ENCODE peak calls at places on chromosomes 5 and 9, in six cellular contexts. One of them, this sample, is unnamed.

GRCh38 chr5:7529880-7530279 is 133.9 kb downstream of the ADCY2 start:
- ATAC-seq in Panc1: no peak
- ATAC-seq in HepG2: no peak
- ATAC-seq in upper lobe of left lung: no peak
- ATAC-seq in GM12878: no peak
- ATAC-seq in HCT116: no peak
- ATAC-seq in this sample: no peak

GRCh38 chr5:125235995-125236394 is 489.6 kb upstream of the ZNF608 start:
- ATAC-seq in Panc1: no peak
- ATAC-seq in HepG2: no peak
- ATAC-seq in upper lobe of left lung: no peak
- ATAC-seq in GM12878: no peak
- ATAC-seq in HCT116: no peak
- ATAC-seq in this sample: no peak

GRCh38 chr9:126631254-126631653 is 17.5 kb downstream of the LMX1B start:
- ATAC-seq in Panc1: no peak
- ATAC-seq in HepG2: peak
- ATAC-seq in upper lobe of left lung: no peak
- ATAC-seq in GM12878: no peak
- ATAC-seq in HCT116: peak
- ATAC-seq in this sample: no peak

GRCh38 chr9:26669641-26670040 is 223.0 kb downstream of the CAAP1 start:
- ATAC-seq in Panc1: no peak
- ATAC-seq in HepG2: no peak
- ATAC-seq in upper lobe of left lung: no peak
- ATAC-seq in GM12878: peak
- ATAC-seq in HCT116: no peak
- ATAC-seq in this sample: no peak

GRCh38 chr9:6714176-6714575 is 43.6 kb upstream of the KDM4C start:
- ATAC-seq in Panc1: no peak
- ATAC-seq in HepG2: no peak
- ATAC-seq in upper lobe of left lung: peak
- ATAC-seq in GM12878: no peak
- ATAC-seq in HCT116: no peak
- ATAC-seq in this sample: no peak

GRCh38 chr9:119968837-119969707 is 599.8 kb upstream of the BRINP1 start:
- ATAC-seq in Panc1: peak
- ATAC-seq in HepG2: peak
- ATAC-seq in upper lobe of left lung: peak
- ATAC-seq in GM12878: peak
- ATAC-seq in HCT116: peak
- ATAC-seq in this sample: peak

GRCh38 chr5:117425163-117425562 is 850.5 kb upstream of the SEMA6A start:
- ATAC-seq in Panc1: no peak
- ATAC-seq in HepG2: no peak
- ATAC-seq in upper lobe of left lung: no peak
- ATAC-seq in GM12878: no peak
- ATAC-seq in HCT116: no peak
- ATAC-seq in this sample: no peak

GRCh38 chr5:35476046-35476445 is 141.6 kb upstream of the SPEF2 start:
- ATAC-seq in Panc1: no peak
- ATAC-seq in HepG2: no peak
- ATAC-seq in upper lobe of left lung: peak
- ATAC-seq in GM12878: no peak
- ATAC-seq in HCT116: no peak
- ATAC-seq in this sample: no peak

GRCh38 chr5:159956074-159956473 is 39.8 kb downstream of the ADRA1B start:
- ATAC-seq in Panc1: no peak
- ATAC-seq in HepG2: no peak
- ATAC-seq in upper lobe of left lung: no peak
- ATAC-seq in GM12878: no peak
- ATAC-seq in HCT116: no peak
- ATAC-seq in this sample: peak

GRCh38 chr9:124285903-124286291 is 28.1 kb downstream of the NEK6 start:
- ATAC-seq in Panc1: peak
- ATAC-seq in HepG2: no peak
- ATAC-seq in upper lobe of left lung: peak
- ATAC-seq in GM12878: peak
- ATAC-seq in HCT116: peak
- ATAC-seq in this sample: peak

GRCh38 chr9:37999501-38000189 is 69.4 kb downstream of the SHB start:
- ATAC-seq in Panc1: no peak
- ATAC-seq in HepG2: no peak
- ATAC-seq in upper lobe of left lung: no peak
- ATAC-seq in GM12878: peak
- ATAC-seq in HCT116: peak
- ATAC-seq in this sample: no peak

GRCh38 chr5:55694152-55694830 is 17.8 kb downstream of the SLC38A9 start:
- ATAC-seq in Panc1: peak
- ATAC-seq in HepG2: peak
- ATAC-seq in upper lobe of left lung: peak
- ATAC-seq in GM12878: peak
- ATAC-seq in HCT116: peak
- ATAC-seq in this sample: no peak

GRCh38 chr5:63261695-63262094 is 683.1 kb downstream of the LRRC70 start:
- ATAC-seq in Panc1: no peak
- ATAC-seq in HepG2: no peak
- ATAC-seq in upper lobe of left lung: no peak
- ATAC-seq in GM12878: no peak
- ATAC-seq in HCT116: no peak
- ATAC-seq in this sample: no peak

GRCh38 chr9:31612336-31613030 is 772.0 kb upstream of the ACO1 start:
- ATAC-seq in Panc1: no peak
- ATAC-seq in HepG2: no peak
- ATAC-seq in upper lobe of left lung: no peak
- ATAC-seq in GM12878: no peak
- ATAC-seq in HCT116: no peak
- ATAC-seq in this sample: no peak

GRCh38 chr5:142325677-142326479 is 1.1 kb upstream of the SPRY4 start:
- ATAC-seq in Panc1: peak
- ATAC-seq in HepG2: peak
- ATAC-seq in upper lobe of left lung: peak
- ATAC-seq in GM12878: peak
- ATAC-seq in HCT116: peak
- ATAC-seq in this sample: no peak

GRCh38 chr5:142327111-142327842 is 2.5 kb upstream of the SPRY4 start:
- ATAC-seq in Panc1: no peak
- ATAC-seq in HepG2: no peak
- ATAC-seq in upper lobe of left lung: no peak
- ATAC-seq in GM12878: no peak
- ATAC-seq in HCT116: no peak
- ATAC-seq in this sample: no peak

GRCh38 chr5:142324377-142324870 is 397 bp downstream of the SPRY4 start:
- ATAC-seq in Panc1: peak
- ATAC-seq in HepG2: no peak
- ATAC-seq in upper lobe of left lung: peak
- ATAC-seq in GM12878: peak
- ATAC-seq in HCT116: peak
- ATAC-seq in this sample: peak

GRCh38 chr5:142324871-142325676 is at the start of gene SPRY4:
- ATAC-seq in Panc1: peak
- ATAC-seq in HepG2: peak
- ATAC-seq in upper lobe of left lung: peak
- ATAC-seq in GM12878: peak
- ATAC-seq in HCT116: peak
- ATAC-seq in this sample: peak

GRCh38 chr5:142326480-142326938 is 1.7 kb upstream of the SPRY4 start:
- ATAC-seq in Panc1: peak
- ATAC-seq in HepG2: peak
- ATAC-seq in upper lobe of left lung: no peak
- ATAC-seq in GM12878: peak
- ATAC-seq in HCT116: peak
- ATAC-seq in this sample: no peak
- TF ChIP-seq POLR2AphosphoS5 in Panc1: no peak
- TF ChIP-seq POLR2AphosphoS5 in HepG2: no peak
- TF ChIP-seq POLR2AphosphoS5 in upper lobe of left lung: no peak
- TF ChIP-seq POLR2AphosphoS5 in GM12878: no peak
- TF ChIP-seq POLR2AphosphoS5 in HCT116: no peak
- TF ChIP-seq POLR2AphosphoS5 in this sample: no peak

GRCh38 chr5:127312131-127312530 is 21.5 kb downstream of the MEGF10 start:
- ATAC-seq in Panc1: no peak
- ATAC-seq in HepG2: no peak
- ATAC-seq in upper lobe of left lung: no peak
- ATAC-seq in GM12878: no peak
- ATAC-seq in HCT116: no peak
- ATAC-seq in this sample: no peak
- TF ChIP-seq POLR2AphosphoS5 in Panc1: no peak
- TF ChIP-seq POLR2AphosphoS5 in HepG2: no peak
- TF ChIP-seq POLR2AphosphoS5 in upper lobe of left lung: no peak
- TF ChIP-seq POLR2AphosphoS5 in GM12878: no peak
- TF ChIP-seq POLR2AphosphoS5 in HCT116: no peak
- TF ChIP-seq POLR2AphosphoS5 in this sample: no peak

GRCh38 chr9:95332860-95333259 is 15.4 kb upstream of the FANCC start:
- ATAC-seq in Panc1: no peak
- ATAC-seq in HepG2: no peak
- ATAC-seq in upper lobe of left lung: no peak
- ATAC-seq in GM12878: no peak
- ATAC-seq in HCT116: no peak
- ATAC-seq in this sample: no peak

GRCh38 chr9:95336281-95336680 is 18.8 kb upstream of the FANCC start:
- ATAC-seq in Panc1: no peak
- ATAC-seq in HepG2: peak
- ATAC-seq in upper lobe of left lung: no peak
- ATAC-seq in GM12878: peak
- ATAC-seq in HCT116: peak
- ATAC-seq in this sample: no peak

GRCh38 chr9:95333426-95333825 is 15.9 kb upstream of the FANCC start:
- ATAC-seq in Panc1: no peak
- ATAC-seq in HepG2: no peak
- ATAC-seq in upper lobe of left lung: no peak
- ATAC-seq in GM12878: no peak
- ATAC-seq in HCT116: no peak
- ATAC-seq in this sample: peak

GRCh38 chr9:95327239-95327865 is 9.8 kb upstream of the FANCC start:
- ATAC-seq in Panc1: no peak
- ATAC-seq in HepG2: no peak
- ATAC-seq in upper lobe of left lung: no peak
- ATAC-seq in GM12878: no peak
- ATAC-seq in HCT116: no peak
- ATAC-seq in this sample: no peak

GRCh38 chr9:95330720-95331404 is 13.4 kb upstream of the FANCC start:
- ATAC-seq in Panc1: no peak
- ATAC-seq in HepG2: no peak
- ATAC-seq in upper lobe of left lung: no peak
- ATAC-seq in GM12878: no peak
- ATAC-seq in HCT116: no peak
- ATAC-seq in this sample: no peak
- TF ChIP-seq POLR2AphosphoS5 in Panc1: no peak
- TF ChIP-seq POLR2AphosphoS5 in HepG2: no peak
- TF ChIP-seq POLR2AphosphoS5 in upper lobe of left lung: no peak
- TF ChIP-seq POLR2AphosphoS5 in GM12878: no peak
- TF ChIP-seq POLR2AphosphoS5 in HCT116: no peak
- TF ChIP-seq POLR2AphosphoS5 in this sample: no peak

DNA sequence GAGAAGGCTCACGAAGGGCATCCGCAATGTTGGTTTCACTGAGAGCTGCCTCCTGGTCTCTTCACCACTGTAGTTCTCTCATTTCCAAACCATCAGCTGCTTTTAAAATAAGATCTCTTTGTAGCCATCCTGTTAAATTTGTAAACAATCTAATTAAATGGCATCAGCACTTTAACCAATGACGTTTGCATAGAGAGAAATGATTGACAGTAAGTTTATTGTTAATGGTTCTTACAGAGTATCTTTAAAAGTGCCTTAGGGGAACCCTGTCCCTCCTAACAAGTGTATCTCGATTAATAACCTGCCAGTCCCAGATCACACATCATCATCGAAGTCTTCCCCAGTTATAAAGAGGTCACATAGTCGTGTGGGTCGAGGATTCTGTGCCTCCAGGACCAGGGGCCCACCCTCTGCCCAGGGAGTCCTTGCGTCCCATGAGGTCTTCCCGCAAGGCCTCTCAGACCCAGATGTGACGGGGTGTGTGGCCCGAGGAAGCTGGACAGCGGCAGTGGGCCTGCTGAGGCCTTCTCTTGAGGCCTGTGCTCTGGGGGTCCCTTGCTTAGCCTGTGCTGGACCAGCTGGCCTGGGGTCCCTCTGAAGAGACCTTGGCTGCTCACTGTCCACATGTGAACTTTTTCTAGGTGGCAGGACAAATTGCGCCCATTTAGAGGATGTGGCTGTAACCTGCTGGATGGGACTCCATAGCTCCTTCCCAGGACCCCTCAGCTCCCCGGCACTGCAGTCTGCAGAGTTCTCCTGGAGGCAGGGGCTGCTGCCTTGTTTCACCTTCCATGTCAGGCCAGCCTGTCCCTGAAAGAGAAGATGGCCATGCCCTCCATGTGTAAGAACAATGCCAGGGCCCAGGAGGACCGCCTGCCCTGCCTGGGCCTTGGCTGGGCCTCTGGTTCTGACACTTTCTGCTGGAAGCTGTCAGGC is 16.6 kb downstream of the SQSTM1 start:
- ATAC-seq in Panc1: no peak
- ATAC-seq in HepG2: peak
- ATAC-seq in upper lobe of left lung: peak
- ATAC-seq in GM12878: no peak
- ATAC-seq in HCT116: no peak
- ATAC-seq in this sample: no peak
- TF ChIP-seq POLR2AphosphoS5 in Panc1: no peak
- TF ChIP-seq POLR2AphosphoS5 in HepG2: no peak
- TF ChIP-seq POLR2AphosphoS5 in upper lobe of left lung: no peak
- TF ChIP-seq POLR2AphosphoS5 in GM12878: peak
- TF ChIP-seq POLR2AphosphoS5 in HCT116: no peak
- TF ChIP-seq POLR2AphosphoS5 in this sample: no peak

DNA sequence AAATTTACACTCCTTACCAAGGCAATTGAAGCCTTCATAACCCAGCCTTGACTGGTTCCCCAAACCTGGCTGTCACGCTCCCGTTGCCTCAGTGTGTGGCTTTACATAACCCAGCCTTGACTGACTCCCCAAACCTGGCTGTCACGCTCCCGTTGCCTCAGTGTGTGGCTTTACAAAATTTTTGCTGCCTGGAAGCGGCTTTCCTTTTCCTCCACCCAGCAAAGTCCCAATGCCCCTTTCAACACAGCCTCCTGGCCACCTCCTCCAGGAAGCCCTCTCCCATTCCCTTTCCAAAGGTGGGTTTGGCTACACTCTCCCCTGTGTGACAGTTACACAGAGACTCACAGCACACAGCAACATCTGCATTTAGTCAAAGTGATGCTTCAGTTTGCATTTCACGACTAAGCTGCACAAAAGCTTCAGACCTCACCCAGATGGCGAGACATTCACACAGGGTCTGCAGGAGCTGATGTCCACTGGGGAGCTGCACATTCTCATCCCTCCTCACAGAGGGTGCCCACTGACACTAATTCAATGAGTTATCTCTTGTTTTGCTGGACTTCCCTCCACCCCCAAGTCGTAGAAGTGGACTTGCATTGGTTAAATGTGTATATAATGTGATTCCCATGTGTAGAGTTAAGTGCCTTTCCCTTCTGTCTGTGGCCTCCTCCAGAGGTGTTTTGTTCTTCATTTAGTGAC is 156.6 kb upstream of the PHYKPL start:
- ATAC-seq in Panc1: no peak
- ATAC-seq in HepG2: no peak
- ATAC-seq in upper lobe of left lung: no peak
- ATAC-seq in GM12878: no peak
- ATAC-seq in HCT116: no peak
- ATAC-seq in this sample: no peak
- TF ChIP-seq POLR2AphosphoS5 in Panc1: no peak
- TF ChIP-seq POLR2AphosphoS5 in HepG2: no peak
- TF ChIP-seq POLR2AphosphoS5 in upper lobe of left lung: no peak
- TF ChIP-seq POLR2AphosphoS5 in GM12878: no peak
- TF ChIP-seq POLR2AphosphoS5 in HCT116: no peak
- TF ChIP-seq POLR2AphosphoS5 in this sample: no peak

GRCh38 chr5:88660947-88661869 is 221.8 kb downstream of the MEF2C start:
- ATAC-seq in Panc1: peak
- ATAC-seq in HepG2: no peak
- ATAC-seq in upper lobe of left lung: peak
- ATAC-seq in GM12878: peak
- ATAC-seq in HCT116: peak
- ATAC-seq in this sample: peak
- TF ChIP-seq POLR2AphosphoS5 in Panc1: no peak
- TF ChIP-seq POLR2AphosphoS5 in HepG2: no peak
- TF ChIP-seq POLR2AphosphoS5 in upper lobe of left lung: no peak
- TF ChIP-seq POLR2AphosphoS5 in GM12878: no peak
- TF ChIP-seq POLR2AphosphoS5 in HCT116: no peak
- TF ChIP-seq POLR2AphosphoS5 in this sample: no peak

This sample was measured in gastroesophageal sphincter.